ENCODE peak calls at places on chromosomes 13 and 19, in seven cellular contexts. A is mesendoderm, Z is IMR-90, L is neuronal stem cell, D is trophoblast cell, O is mesenchymal stem cell, E is H9. G is an unnamed sample.

GRCh38 chr13:19587635-19588300 is 26.4 kb upstream of the TPTE2 start:
- DNase-seq in E (no peak), D (peak), O (peak), L (no peak), Z (peak), A (peak), G (no peak)

GRCh38 chr19:58385313-58386165 is 1.5 kb upstream of the RPS5 start:
- DNase-seq in A (no peak), L (no peak), D (no peak), O (no peak), Z (no peak), E (peak), G (no peak)

GRCh38 chr19:47280183-47280797 is 5.6 kb downstream of the INAFM1 start:
- DNase-seq in A (peak), L (no peak), D (peak), E (peak), Z (no peak), O (peak), G (no peak)

GRCh38 chr19:18274303-18274775 is at the start of gene IQCN:
- DNase-seq in A (peak), L (no peak), O (peak), Z (no peak), D (peak), E (peak), G (no peak)

GRCh38 chr19:7391218-7391670 is 42.5 kb downstream of the ARHGEF18 start:
- DNase-seq in E (no peak), A (no peak), O (peak), L (no peak), D (peak), Z (peak), G (no peak)

GRCh38 chr13:77919351-77920294 is 992 bp upstream of the EDNRB start:
- DNase-seq in O (peak), D (peak), E (peak), A (peak), Z (peak), L (peak), G (peak)

GRCh38 chr13:80612804-80613203 is 271.9 kb upstream of the SPRY2 start:
- DNase-seq in A (no peak), D (no peak), L (peak), E (no peak), Z (no peak), O (no peak), G (no peak)

GRCh38 chr19:1264801-1265610 is 4.1 kb upstream of the CIRBP start:
- DNase-seq in D (peak), Z (peak), A (peak), E (peak), O (peak), L (no peak), G (no peak)

GRCh38 chr19:55912916-55913315 is 19.2 kb downstream of the NLRP13 start:
- DNase-seq in Z (no peak), A (no peak), D (no peak), E (no peak), O (no peak), L (no peak), G (no peak)

GRCh38 chr13:49086711-49087110 is 111.0 kb downstream of the FNDC3A start:
- DNase-seq in D (peak), L (no peak), Z (peak), O (peak), E (no peak), A (no peak), G (no peak)

GRCh38 chr19:34364830-34365462 is at the start of gene GPI:
- DNase-seq in L (no peak), E (peak), D (peak), Z (peak), O (peak), A (peak), G (peak)

GRCh38 chr19:1445932-1446712 is 3.8 kb upstream of the APC2 start:
- DNase-seq in Z (no peak), E (no peak), O (no peak), L (peak), A (no peak), D (no peak), G (peak)

GRCh38 chr19:55158848-55159793 is 1.6 kb upstream of the TNNI3 start:
- DNase-seq in Z (no peak), A (peak), E (peak), L (no peak), D (no peak), O (no peak), G (no peak)

GRCh38 chr13:80001510-80001842 is 339.4 kb downstream of the SPRY2 start:
- DNase-seq in A (no peak), L (no peak), E (no peak), D (no peak), Z (no peak), O (no peak), G (no peak)

GRCh38 chr13:113209880-113210421 is 538 bp downstream of the CUL4A start:
- DNase-seq in Z (peak), A (peak), L (peak), D (peak), O (peak), E (peak), G (peak)

GRCh38 chr13:46796515-46797467 is at the start of gene ESD:
- DNase-seq in L (peak), Z (peak), A (peak), D (peak), E (peak), O (peak), G (peak)

GRCh38 chr19:58166708-58167280 is 16.1 kb upstream of the ZNF274 start:
- DNase-seq in D (no peak), L (no peak), Z (no peak), A (no peak), E (no peak), O (peak), G (no peak)

GRCh38 chr19:33303791-33304759 is 1.7 kb upstream of the CEBPA start:
- DNase-seq in E (peak), A (no peak), O (no peak), L (no peak), Z (no peak), D (peak), G (no peak)

GRCh38 chr19:7970716-7971448 is 27.4 kb upstream of the TIMM44 start:
- DNase-seq in E (peak), D (peak), L (peak), O (peak), A (peak), Z (peak), G (peak)

GRCh38 chr13:55554741-55555140 is 1586.0 kb upstream of the PRR20A start:
- DNase-seq in L (no peak), Z (no peak), D (no peak), O (no peak), E (no peak), A (no peak), G (no peak)

GRCh38 chr13:34748078-34748477 is 194.0 kb upstream of the NBEA start:
- DNase-seq in L (no peak), O (peak), Z (no peak), D (peak), A (no peak), E (no peak), G (no peak)

GRCh38 chr19:6639439-6639838 is 30.5 kb downstream of the TNFSF14 start:
- DNase-seq in E (no peak), A (no peak), O (no peak), L (no peak), Z (no peak), D (peak), G (no peak)

GRCh38 chr13:94987869-94988268 is 275.5 kb upstream of the SOX21 start:
- DNase-seq in O (no peak), A (no peak), E (no peak), D (no peak), L (no peak), Z (no peak), G (no peak)

GRCh38 chr13:30415430-30416030 is 6.8 kb upstream of the UBE2L5 start:
- DNase-seq in O (no peak), D (no peak), E (no peak), A (no peak), L (no peak), Z (no peak), G (no peak)

GRCh38 chr13:36848228-36848982 is 29.4 kb downstream of the RFXAP start:
- DNase-seq in A (peak), L (no peak), D (no peak), O (no peak), E (no peak), Z (peak), G (peak)

GRCh38 chr13:29802621-29803020 is 47.8 kb downstream of the UBL3 start:
- DNase-seq in A (no peak), O (no peak), L (no peak), Z (peak), E (no peak), D (peak), G (no peak)

GRCh38 chr19:15268928-15269253 is 36.6 kb upstream of the EPHX3 start:
- DNase-seq in O (no peak), L (no peak), E (no peak), D (no peak), A (no peak), Z (no peak), G (no peak)

GRCh38 chr13:113554333-113554700 is 30.2 kb upstream of the TFDP1 start:
- DNase-seq in O (no peak), D (no peak), A (no peak), Z (no peak), E (no peak), L (no peak), G (no peak)

GRCh38 chr13:36345438-36346221 is 564 bp downstream of the SPART start:
- DNase-seq in A (peak), E (peak), L (peak), O (peak), D (peak), Z (peak), G (no peak)

GRCh38 chr19:19203012-19203856 is at the start of gene NR2C2AP:
- DNase-seq in Z (peak), E (peak), L (peak), A (peak), O (peak), D (peak), G (peak)

GRCh38 chr13:39590466-39591036 is 12.4 kb downstream of the LHFPL6 start:
- DNase-seq in D (no peak), E (no peak), L (no peak), A (peak), O (no peak), Z (no peak), G (no peak)

GRCh38 chr13:111272117-111272516 is 48.3 kb upstream of the TEX29 start:
- DNase-seq in A (no peak), L (no peak), O (no peak), D (no peak), E (no peak), Z (no peak), G (no peak)

GRCh38 chr13:43878897-43879322 is 630 bp downstream of the CCDC122 start:
- DNase-seq in E (peak), L (no peak), Z (peak), O (peak), D (peak), A (peak), G (no peak)

DNA sequence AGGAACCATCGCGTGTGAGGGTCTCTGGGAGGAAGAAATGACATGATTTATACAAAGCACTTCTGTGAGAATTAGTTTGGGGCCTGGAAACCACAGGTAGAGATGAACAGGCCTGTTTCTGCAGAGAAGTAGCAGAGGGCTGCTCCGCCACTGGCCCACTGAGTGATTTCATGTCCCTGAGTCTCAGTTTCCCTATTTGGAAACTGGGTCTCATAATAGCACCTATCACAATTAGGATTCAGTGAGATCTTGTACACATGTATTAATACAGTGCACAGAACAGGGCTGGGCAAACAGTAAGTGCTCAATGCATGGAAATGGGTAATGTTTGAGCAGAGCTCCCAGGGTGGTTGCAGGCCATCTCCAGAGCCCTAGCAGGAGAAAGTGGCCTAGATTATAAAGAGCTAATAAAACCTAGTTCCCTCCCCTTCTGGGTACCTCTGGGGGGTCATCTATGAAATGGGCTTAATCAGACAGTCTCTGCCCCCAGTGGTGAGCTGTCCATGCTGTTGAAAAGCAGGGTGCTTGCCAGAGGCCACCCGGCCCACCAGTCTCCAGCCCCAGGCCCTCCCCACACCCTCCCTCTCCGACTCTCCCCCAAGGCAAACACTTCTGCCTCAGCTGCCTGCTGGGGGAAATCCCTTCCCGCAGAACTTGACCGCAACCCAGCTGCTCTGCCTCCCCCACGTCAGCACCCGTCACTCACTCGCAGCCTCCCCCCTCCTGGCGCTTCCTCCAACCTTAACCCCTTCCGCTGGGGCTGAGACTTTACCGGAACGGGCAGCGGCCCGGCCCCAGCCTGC is 4.5 kb downstream of the BCL3 start:
- DNase-seq in D (peak), E (peak), O (peak), Z (peak), L (no peak), A (peak), G (peak)
- H2AK5ac ChIP-seq in D (no peak), E (no peak), O (peak), Z (peak), L (no peak), A (no peak), G (no peak)

DNA sequence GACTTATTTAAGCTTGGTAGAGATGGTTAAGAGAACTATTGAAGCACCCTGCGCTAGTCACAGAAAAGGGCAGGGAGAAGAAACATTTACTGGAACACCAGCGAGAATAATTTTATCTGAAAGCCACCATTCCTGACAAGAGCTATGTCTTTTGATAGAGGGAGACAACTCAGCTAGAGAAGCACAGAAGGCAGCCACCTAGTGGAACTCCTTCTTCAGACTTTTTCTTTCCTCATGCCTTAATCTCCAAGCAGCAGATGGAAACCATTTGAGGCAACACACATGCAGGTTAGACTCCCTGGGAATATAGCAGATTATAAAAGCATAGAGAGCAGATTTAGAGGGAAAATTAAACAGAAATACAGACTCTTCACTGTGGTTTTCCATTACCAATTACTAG is 813.4 kb downstream of the SLITRK6 start:
- DNase-seq in O (no peak), E (no peak), Z (no peak), D (no peak), L (no peak), A (peak), G (no peak)
- H2AK5ac ChIP-seq in O (no peak), E (no peak), Z (no peak), D (no peak), L (no peak), A (no peak), G (no peak)

GRCh38 chr13:58059624-58060023 is 428.1 kb downstream of the PCDH17 start:
- DNase-seq in A (no peak), D (no peak), O (no peak), Z (no peak), L (no peak), E (no peak), G (no peak)
- H2AK5ac ChIP-seq in A (no peak), D (no peak), O (no peak), Z (no peak), L (no peak), E (no peak), G (no peak)

GRCh38 chr13:99072356-99072755 is 94.5 kb upstream of the DOCK9 start:
- DNase-seq in E (no peak), Z (no peak), L (no peak), A (no peak), D (peak), O (no peak), G (no peak)
- H2AK5ac ChIP-seq in E (no peak), Z (no peak), L (no peak), A (no peak), D (no peak), O (no peak), G (no peak)

DNA sequence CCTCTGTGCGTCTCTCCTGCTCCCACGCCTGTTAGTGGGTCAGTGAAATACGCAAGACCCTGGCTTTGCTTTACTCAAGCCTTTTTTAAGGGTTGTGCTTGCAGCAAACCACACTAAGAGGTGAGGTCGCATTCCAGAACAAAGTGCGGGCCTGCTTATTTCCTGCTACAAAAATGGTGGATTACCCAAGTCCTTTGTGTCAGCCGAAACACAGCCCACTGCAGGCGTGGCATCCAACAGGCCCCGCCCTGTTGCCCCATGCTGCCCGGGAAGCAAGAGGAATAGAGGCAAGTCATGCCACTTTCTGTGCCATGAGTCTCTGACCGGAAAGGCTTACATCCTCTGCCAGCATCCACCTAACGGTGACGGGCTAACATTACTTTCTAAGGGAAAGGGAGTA is 7.7 kb upstream of the IRS2 start:
- DNase-seq in L (no peak), O (no peak), A (peak), E (no peak), Z (no peak), D (peak), G (no peak)
- H2AK5ac ChIP-seq in L (no peak), O (no peak), A (no peak), E (no peak), Z (no peak), D (no peak), G (no peak)

DNA sequence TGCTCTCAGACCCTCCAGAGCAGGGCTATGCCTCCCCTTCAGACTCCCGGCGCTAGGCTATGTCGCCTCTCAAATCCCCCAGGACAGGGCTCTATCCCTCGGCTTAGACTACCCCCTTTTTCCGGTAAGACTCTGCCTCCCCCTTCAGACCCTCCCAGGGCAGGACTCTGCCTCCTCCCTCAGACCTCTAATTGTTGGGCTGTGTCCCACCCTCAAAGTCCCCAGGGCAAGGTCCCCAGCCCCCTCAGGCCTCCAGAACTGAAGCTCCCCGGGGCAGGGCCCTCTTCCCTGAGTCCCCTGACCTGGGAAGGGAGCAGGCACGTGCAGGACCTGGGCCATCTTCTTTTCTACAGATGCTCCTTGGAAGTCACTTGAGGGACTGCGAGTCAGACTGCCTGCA is 3.2 kb downstream of the KANK2 start:
- DNase-seq in E (no peak), L (no peak), D (no peak), O (no peak), A (no peak), Z (no peak), G (no peak)
- H2AK5ac ChIP-seq in E (no peak), L (no peak), D (no peak), O (no peak), A (no peak), Z (peak), G (no peak)